ENCODE peak calls at places on chromosomes 3 and 15, in nine cellular contexts. R is HL-60, H is bronchial epithelial cell, F is RWPE2, P is pancreas, B is mucosa of descending colon, J is endothelial cell, O is DND-41, E is cardiac fibroblast. Q is an unnamed sample.

GRCh38 chr3:13028010-13028821 is 45.0 kb downstream of the IQSEC1 start:
- DNase-seq in P (no peak), J (no peak), H (no peak), F (no peak), R (no peak), E (no peak), O (no peak), B (no peak), Q (no peak)

GRCh38 chr3:20076296-20076997 is 36.2 kb downstream of the KAT2B start:
- DNase-seq in E (no peak), B (no peak), P (no peak), F (no peak), H (no peak), J (no peak), R (no peak), O (no peak), Q (no peak)

GRCh38 chr3:13338996-13339395 is 81.1 kb downstream of the NUP210 start:
- DNase-seq in J (no peak), H (no peak), B (no peak), P (no peak), O (no peak), E (no peak), R (no peak), F (no peak), Q (no peak)

GRCh38 chr15:87326274-87326673 is 930.3 kb downstream of the NTRK3 start:
- DNase-seq in B (no peak), R (no peak), J (no peak), H (no peak), F (no peak), O (no peak), E (peak), P (no peak), Q (no peak)

GRCh38 chr3:63043631-63044030 is 168.4 kb upstream of the CADPS start:
- DNase-seq in P (no peak), E (no peak), F (no peak), O (no peak), J (no peak), H (peak), B (peak), R (no peak), Q (no peak)

GRCh38 chr15:73965730-73966103 is 26.4 kb downstream of the STOML1 start:
- DNase-seq in H (peak), O (peak), B (no peak), R (no peak), P (no peak), F (no peak), E (peak), J (no peak), Q (peak)

GRCh38 chr15:67048281-67049279 is 16.8 kb upstream of the SMAD3 start:
- DNase-seq in J (no peak), B (peak), P (peak), E (peak), R (peak), F (peak), H (peak), O (no peak), Q (no peak)

GRCh38 chr3:36319683-36320082 is 60.6 kb upstream of the STAC start:
- DNase-seq in F (no peak), O (no peak), P (no peak), J (no peak), R (no peak), B (no peak), H (no peak), E (no peak), Q (no peak)

GRCh38 chr15:94968133-94968532 is 736.8 kb downstream of the MCTP2 start:
- DNase-seq in E (peak), H (no peak), F (no peak), J (no peak), P (no peak), R (no peak), B (no peak), O (no peak), Q (no peak)

GRCh38 chr3:128443771-128444170 is 22.9 kb downstream of the DNAJB8 start:
- DNase-seq in H (no peak), J (no peak), B (no peak), F (no peak), P (no peak), E (no peak), R (no peak), O (no peak), Q (no peak)

GRCh38 chr3:61714225-61714624 is 152.9 kb downstream of the PTPRG start:
- DNase-seq in B (no peak), J (no peak), H (no peak), R (no peak), P (no peak), O (no peak), F (no peak), E (no peak), Q (no peak)

GRCh38 chr15:77097317-77097721 is 26.4 kb upstream of the TSPAN3 start:
- DNase-seq in B (no peak), F (no peak), J (no peak), R (peak), P (no peak), E (no peak), O (no peak), H (no peak), Q (no peak)

GRCh38 chr15:64883997-64884511 is 27.6 kb upstream of the ANKDD1A start:
- DNase-seq in O (peak), P (peak), J (no peak), R (peak), H (peak), F (peak), B (peak), E (peak), Q (peak)

GRCh38 chr15:86595741-86596140 is 516.1 kb downstream of the AGBL1 start:
- DNase-seq in J (no peak), F (no peak), E (no peak), O (no peak), R (no peak), B (no peak), H (peak), P (no peak), Q (no peak)

GRCh38 chr15:52018693-52019393 is at the start of gene MAPK6:
- DNase-seq in O (peak), H (peak), E (peak), R (peak), B (peak), P (peak), F (peak), J (peak), Q (peak)

GRCh38 chr15:83734487-83734886 is 80.6 kb downstream of the ADAMTSL3 start:
- DNase-seq in F (peak), B (no peak), O (no peak), E (peak), R (no peak), P (no peak), J (peak), H (peak), Q (no peak)

GRCh38 chr3:46284981-46285683 is 42.9 kb downstream of the CCR3 start:
- DNase-seq in R (no peak), O (no peak), J (no peak), P (no peak), E (peak), H (no peak), B (peak), F (no peak), Q (peak)

GRCh38 chr15:100133981-100134711 is 207.6 kb downstream of the ADAMTS17 start:
- DNase-seq in O (no peak), H (no peak), B (no peak), P (no peak), F (no peak), R (no peak), E (no peak), J (no peak), Q (no peak)

GRCh38 chr15:65385868-65386253 is 8.1 kb upstream of the IGDCC3 start:
- DNase-seq in B (no peak), J (no peak), H (no peak), E (peak), F (no peak), P (no peak), O (no peak), R (no peak), Q (no peak)

GRCh38 chr15:77042245-77042644 is 28.7 kb downstream of the TSPAN3 start:
- DNase-seq in P (no peak), B (no peak), E (no peak), O (no peak), F (no peak), H (no peak), J (no peak), R (no peak), Q (no peak)

GRCh38 chr15:45393851-45394250 is 15.5 kb upstream of the GATM start:
- DNase-seq in H (peak), J (no peak), R (no peak), B (no peak), E (no peak), O (no peak), F (no peak), P (peak), Q (peak)

GRCh38 chr15:45588199-45588910 is 1.2 kb downstream of the BLOC1S6 start:
- DNase-seq in R (no peak), P (no peak), F (no peak), J (no peak), H (peak), O (no peak), B (no peak), E (peak), Q (no peak)

GRCh38 chr15:44633603-44634002 is 29.9 kb downstream of the SPG11 start:
- DNase-seq in R (no peak), F (no peak), P (no peak), B (no peak), J (no peak), H (peak), E (peak), O (no peak), Q (peak)

GRCh38 chr3:81468385-81468784 is 293.1 kb downstream of the GBE1 start:
- DNase-seq in O (no peak), B (peak), R (no peak), P (no peak), F (no peak), H (no peak), E (no peak), J (no peak), Q (no peak)

GRCh38 chr15:65645392-65645791 is 23.7 kb downstream of the SLC24A1 start:
- DNase-seq in E (no peak), H (no peak), F (no peak), J (no peak), B (no peak), P (no peak), R (no peak), O (no peak), Q (no peak)

GRCh38 chr15:64430000-64430735 is 30.2 kb upstream of the ZNF609 start:
- DNase-seq in R (peak), E (peak), F (no peak), O (peak), J (no peak), H (no peak), P (no peak), B (peak), Q (peak)

GRCh38 chr3:14141602-14142315 is 16.9 kb downstream of the TMEM43 start:
- DNase-seq in R (no peak), H (no peak), P (no peak), F (peak), J (no peak), O (no peak), B (no peak), E (no peak), Q (no peak)

GRCh38 chr15:65641723-65642475 is 20.2 kb downstream of the SLC24A1 start:
- DNase-seq in F (no peak), P (no peak), J (no peak), E (no peak), B (no peak), H (no peak), R (no peak), O (no peak), Q (no peak)

GRCh38 chr3:186024210-186024609 is 84.7 kb downstream of the ETV5 start:
- DNase-seq in O (no peak), F (no peak), R (no peak), B (no peak), J (no peak), H (no peak), E (peak), P (no peak), Q (no peak)

GRCh38 chr3:37458162-37458895 is 283.9 kb upstream of the LRRFIP2 start:
- DNase-seq in P (no peak), R (no peak), O (no peak), E (peak), B (no peak), H (no peak), J (peak), F (no peak), Q (no peak)

GRCh38 chr3:25548836-25549235 is 115.9 kb downstream of the TOP2B start:
- DNase-seq in P (no peak), E (no peak), O (no peak), R (no peak), F (no peak), J (no peak), H (peak), B (no peak), Q (no peak)

GRCh38 chr3:48561045-48561736 is 2.4 kb downstream of the UCN2 start:
- DNase-seq in H (no peak), R (no peak), J (peak), B (peak), F (no peak), O (no peak), P (no peak), E (peak), Q (peak)
- TF ChIP-seq CTCF in H (no peak), R (no peak), J (peak), B (no peak), F (no peak), O (no peak), P (no peak), E (peak), Q (no peak)

DNA sequence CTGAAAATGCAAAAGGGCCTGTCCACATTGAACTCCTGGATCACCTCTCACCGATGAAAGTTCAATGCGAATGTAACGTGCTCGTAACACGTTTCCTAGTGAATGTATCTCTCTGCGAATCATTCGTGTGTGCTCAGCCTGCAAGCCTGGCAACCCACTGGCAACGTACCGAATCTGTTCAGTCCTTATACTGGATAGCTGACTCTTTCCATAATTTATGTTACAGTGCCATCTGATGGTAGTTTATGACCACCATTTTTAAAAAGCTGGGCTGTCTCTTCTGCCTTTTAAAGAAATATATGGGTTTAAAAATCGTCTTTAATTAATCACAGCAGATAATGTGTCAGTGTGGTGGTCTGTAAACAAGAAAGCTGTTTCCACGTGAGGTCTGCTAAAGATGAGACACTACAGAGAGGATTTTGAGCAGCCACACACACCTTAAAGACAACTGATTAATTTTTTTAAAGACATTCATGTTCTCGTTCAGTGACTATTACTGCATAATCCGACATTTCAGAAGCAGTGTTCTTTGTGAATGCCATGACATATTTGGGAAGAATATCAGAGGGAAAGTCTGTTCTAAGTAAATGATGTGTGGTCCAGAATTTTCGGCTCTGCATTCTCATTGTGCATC is 69.4 kb upstream of the FOXP1 start:
- DNase-seq in F (no peak), P (peak), E (peak), H (peak), B (peak), J (peak), R (peak), O (peak), Q (peak)
- TF ChIP-seq CTCF in F (peak), P (peak), E (peak), H (peak), B (no peak), J (peak), R (peak), O (peak), Q (peak)

GRCh38 chr15:75649045-75649761 is 1.5 kb downstream of the SNX33 start:
- DNase-seq in E (no peak), F (peak), B (no peak), O (no peak), P (no peak), R (no peak), J (no peak), H (no peak), Q (no peak)

GRCh38 chr15:75646944-75647364 is 758 bp upstream of the SNX33 start:
- DNase-seq in B (peak), E (no peak), P (peak), H (no peak), J (peak), F (no peak), R (peak), O (peak), Q (no peak)

GRCh38 chr15:75646112-75646943 is 1.4 kb upstream of the SNX33 start:
- DNase-seq in O (no peak), J (no peak), B (no peak), H (no peak), P (no peak), F (no peak), E (no peak), R (no peak), Q (no peak)

GRCh38 chr15:75648156-75649000 is 666 bp downstream of the SNX33 start:
- DNase-seq in F (no peak), R (no peak), E (peak), B (peak), O (no peak), P (peak), J (peak), H (no peak), Q (peak)

GRCh38 chr15:75647370-75648155 is at the start of gene SNX33:
- DNase-seq in R (peak), F (peak), E (peak), B (peak), O (peak), P (peak), J (peak), H (peak), Q (peak)
- TF ChIP-seq CTCF in R (peak), F (peak), E (peak), B (peak), O (peak), P (peak), J (peak), H (peak), Q (peak)

DNA sequence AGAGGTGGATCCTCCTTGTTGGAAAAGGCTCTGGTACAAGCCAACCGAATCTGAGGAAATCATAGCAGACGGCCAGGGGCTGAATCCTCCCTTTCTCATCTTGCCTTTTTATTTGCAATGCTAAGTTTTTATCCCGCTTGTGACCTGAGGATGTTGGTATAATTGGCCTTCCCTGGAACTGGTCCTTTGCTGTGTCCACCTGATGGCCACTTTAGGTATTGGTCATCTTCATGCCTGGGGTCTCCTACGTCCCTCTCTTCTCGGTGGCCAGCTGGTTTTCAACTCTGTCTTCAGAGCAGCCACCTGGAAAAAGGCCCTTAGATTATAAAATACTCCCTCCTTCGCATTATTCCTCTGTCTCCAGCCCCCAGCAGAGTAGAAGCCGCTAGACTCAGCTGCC is 208.8 kb upstream of the CFAP20DC start:
- DNase-seq in H (no peak), B (no peak), F (no peak), E (no peak), P (no peak), J (no peak), R (no peak), O (no peak), Q (no peak)
- TF ChIP-seq CTCF in H (no peak), B (no peak), F (no peak), E (no peak), P (no peak), J (peak), R (no peak), O (no peak), Q (no peak)

DNA sequence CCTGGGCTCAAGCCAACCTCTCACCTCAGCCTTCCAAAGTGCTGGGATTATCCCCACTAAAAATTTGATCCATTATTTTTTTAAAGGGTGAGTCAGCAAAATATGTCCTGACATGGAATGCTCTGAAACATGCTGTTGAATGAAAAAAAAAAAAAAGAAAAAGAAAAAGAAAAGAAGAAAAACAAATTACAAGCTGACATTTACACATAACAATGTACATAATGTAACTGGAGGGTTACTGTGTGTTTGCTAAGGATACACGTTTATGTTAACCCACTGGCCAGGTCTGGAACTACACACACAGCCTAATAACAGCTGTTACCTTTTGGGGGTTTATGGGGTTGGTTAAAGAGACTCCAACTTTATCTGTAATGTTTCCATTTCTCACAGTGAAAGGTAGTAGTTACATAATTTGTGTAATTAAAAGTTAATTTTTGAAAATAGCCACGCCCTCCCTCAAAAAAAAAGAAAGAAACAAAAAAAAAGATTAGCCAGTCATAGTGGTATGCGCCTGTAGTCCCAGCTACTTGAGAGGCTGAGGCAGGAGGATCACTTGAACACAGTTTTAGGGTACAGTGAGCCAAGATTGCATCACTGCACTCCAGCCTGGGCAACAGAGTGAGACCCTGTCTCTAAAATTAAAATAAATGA is 3.1 kb upstream of the MESP2 start:
- DNase-seq in F (no peak), O (no peak), R (no peak), P (no peak), E (peak), J (no peak), B (no peak), H (peak), Q (no peak)
- TF ChIP-seq CTCF in F (peak), O (peak), R (no peak), P (peak), E (peak), J (no peak), B (no peak), H (no peak), Q (peak)

DNA sequence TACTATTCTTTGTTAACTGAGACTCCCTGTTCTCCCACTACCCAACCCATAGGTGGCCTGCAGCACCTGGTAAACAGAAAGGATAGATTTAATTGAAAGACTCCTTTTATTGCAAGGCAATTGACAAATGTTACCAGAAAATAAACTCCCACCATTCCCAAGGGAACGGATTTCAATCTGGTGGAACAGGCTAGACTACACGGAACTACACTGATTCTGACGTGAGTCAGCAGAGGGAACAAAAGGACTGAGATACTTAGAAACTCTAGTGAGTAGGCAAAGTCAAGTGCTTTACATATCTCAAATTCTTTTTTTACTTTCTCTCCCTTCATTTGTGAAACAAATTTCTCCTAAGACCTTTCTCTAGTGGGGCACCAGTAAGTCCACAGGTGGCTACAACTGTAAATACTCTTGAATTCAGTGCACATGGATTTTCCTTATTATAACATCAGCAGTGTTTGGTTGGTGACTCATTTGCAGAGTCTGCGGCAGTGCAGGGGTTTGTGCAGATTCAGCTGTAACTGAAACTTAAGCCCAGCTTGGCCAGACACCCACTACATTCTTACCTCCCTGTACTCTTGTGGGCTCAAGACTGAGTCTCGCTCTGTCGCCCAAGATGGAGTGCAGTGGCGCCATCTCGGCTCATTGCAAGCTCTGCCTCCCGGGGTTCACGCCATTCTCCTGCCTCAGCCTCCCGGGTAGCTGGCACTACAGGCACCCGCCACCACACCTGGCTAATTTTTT is 34.3 kb upstream of the PLSCR2 start:
- DNase-seq in P (peak), J (no peak), O (no peak), R (no peak), E (peak), F (peak), H (peak), B (peak), Q (peak)
- TF ChIP-seq CTCF in P (no peak), J (no peak), O (no peak), R (no peak), E (no peak), F (peak), H (no peak), B (no peak), Q (no peak)

Q was measured in activated CD8-positive, alpha-beta T cell treated with anti-CD3 and anti-CD28 coated beads for 36 hours.